ENCODE peak calls at places on chromosomes 6 and 20, in nine cellular contexts. K is spleen, E is ovary, V is gastrocnemius medialis, I is A549, N is body of pancreas, F is Peyer's patch, W is IMR-90, Q is transverse colon. U is an unnamed sample.

GRCh38 chr6:169975701-169976100 is 224.3 kb downstream of the ERMARD start:
- DNase-seq in W (no peak), Q (no peak), E (no peak), K (peak; percentile 21), N (no peak), F (no peak), V (no peak), I (no peak), U (no peak)

GRCh38 chr20:43971233-43971632 is 56.6 kb downstream of the TOX2 start:
- DNase-seq in W (no peak), K (no peak), F (peak; percentile 24), V (no peak), N (no peak), I (no peak), E (no peak), Q (no peak), U (no peak)

GRCh38 chr6:151807513-151808330 is at the start of gene ESR1:
- DNase-seq in F (no peak), E (peak; percentile 32), K (peak; percentile 76), N (peak; percentile 33), V (peak; percentile 63), I (no peak), Q (peak; percentile 13), W (no peak), U (no peak)

GRCh38 chr6:81561071-81561564 is 191.4 kb downstream of the TENT5A start:
- DNase-seq in Q (no peak), F (no peak), N (no peak), E (no peak), K (no peak), V (no peak), I (no peak), W (peak; percentile 23), U (no peak)

GRCh38 chr20:63947638-63948456 is 8.4 kb downstream of the UCKL1 start:
- DNase-seq in E (no peak), W (no peak), V (no peak), Q (no peak), I (no peak), K (peak; percentile 84), N (no peak), F (no peak), U (no peak)

GRCh38 chr6:45619994-45620471 is 242.3 kb upstream of the SUPT3H start:
- DNase-seq in Q (no peak), W (peak; percentile 63), K (no peak), V (no peak), F (no peak), N (no peak), I (no peak), E (no peak), U (no peak)

GRCh38 chr6:22248513-22249308 is 48.1 kb downstream of the PRL start:
- DNase-seq in K (no peak), N (no peak), Q (no peak), E (no peak), I (peak; percentile 55), W (peak; percentile 83), F (no peak), V (no peak), U (no peak)

GRCh38 chr6:151012321-151013294 is 147.1 kb downstream of the MTHFD1L start:
- DNase-seq in E (no peak), W (peak; percentile 86), N (peak; percentile 33), K (no peak), Q (no peak), I (no peak), F (no peak), V (no peak), U (no peak)

GRCh38 chr6:134634952-134635351 is 314.9 kb downstream of the ALDH8A1 start:
- DNase-seq in W (no peak), V (no peak), E (no peak), I (no peak), Q (no peak), K (no peak), N (no peak), F (no peak), U (no peak)

GRCh38 chr6:165325609-165326008 is 16.2 kb upstream of the C6orf118 start:
- DNase-seq in I (no peak), K (no peak), E (no peak), W (no peak), Q (no peak), N (no peak), V (no peak), F (no peak), U (no peak)

GRCh38 chr6:110419028-110419739 is 3.8 kb upstream of the DDO start:
- DNase-seq in W (no peak), F (no peak), V (no peak), E (no peak), N (no peak), K (no peak), I (no peak), Q (no peak), U (no peak)
- TF ChIP-seq POLR2A in W (no peak), F (no peak), V (no peak), E (no peak), N (no peak), K (no peak), I (no peak), Q (no peak), U (no peak)

DNA sequence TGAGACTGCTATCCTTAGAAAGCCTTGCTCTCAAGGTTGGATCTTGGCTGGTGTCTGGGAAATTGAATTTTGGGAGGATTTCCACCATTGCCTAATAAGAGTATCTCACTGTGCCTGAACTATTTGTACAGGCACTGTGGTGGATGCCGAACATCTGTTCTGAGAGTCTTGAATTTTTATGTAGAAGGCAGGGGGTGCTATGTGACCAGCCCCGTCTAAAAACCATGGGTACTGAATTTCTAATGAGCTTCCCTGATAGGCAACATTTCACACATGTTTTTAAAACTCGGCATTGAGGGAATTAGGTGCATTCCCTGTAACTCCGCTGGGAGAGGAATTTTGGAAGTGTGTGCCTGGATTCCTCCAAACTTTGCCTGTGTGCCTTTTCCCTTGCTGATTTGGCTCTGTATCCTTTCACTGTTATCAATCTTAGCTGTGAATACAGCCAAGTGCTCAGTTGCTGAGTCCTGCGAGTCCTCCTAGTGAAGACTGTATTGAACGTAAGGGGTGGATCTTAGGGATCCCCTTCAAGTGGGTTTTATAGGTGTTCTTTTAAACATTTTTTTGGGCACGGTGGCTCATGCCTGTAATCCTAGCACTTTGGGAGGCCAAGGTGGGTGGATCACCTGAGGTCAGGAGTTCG is 27.6 kb upstream of the SCAF8 start:
- DNase-seq in W (no peak), E (no peak), K (no peak), Q (no peak), F (no peak), V (no peak), I (no peak), N (no peak), U (no peak)
- TF ChIP-seq CTCF in W (no peak), E (no peak), K (no peak), Q (no peak), F (no peak), V (no peak), I (no peak), N (no peak), U (no peak)

GRCh38 chr6:131042664-131043063 is 20.4 kb downstream of the EPB41L2 start:
- DNase-seq in E (no peak), W (no peak), V (no peak), Q (no peak), F (no peak), I (no peak), N (no peak), K (no peak), U (no peak)

GRCh38 chr6:131043902-131044447 is 19.1 kb downstream of the EPB41L2 start:
- DNase-seq in Q (no peak), I (no peak), N (no peak), K (peak; percentile 54), E (no peak), W (no peak), F (no peak), V (no peak), U (no peak)

GRCh38 chr6:131039345-131039680 is 23.7 kb downstream of the EPB41L2 start:
- DNase-seq in V (no peak), E (no peak), I (no peak), W (no peak), K (no peak), F (no peak), N (no peak), Q (no peak), U (no peak)

GRCh38 chr6:131038612-131039344 is 24.3 kb downstream of the EPB41L2 start:
- DNase-seq in E (no peak), N (no peak), Q (no peak), K (no peak), V (no peak), I (no peak), F (no peak), W (peak; percentile 71), U (no peak)

DNA sequence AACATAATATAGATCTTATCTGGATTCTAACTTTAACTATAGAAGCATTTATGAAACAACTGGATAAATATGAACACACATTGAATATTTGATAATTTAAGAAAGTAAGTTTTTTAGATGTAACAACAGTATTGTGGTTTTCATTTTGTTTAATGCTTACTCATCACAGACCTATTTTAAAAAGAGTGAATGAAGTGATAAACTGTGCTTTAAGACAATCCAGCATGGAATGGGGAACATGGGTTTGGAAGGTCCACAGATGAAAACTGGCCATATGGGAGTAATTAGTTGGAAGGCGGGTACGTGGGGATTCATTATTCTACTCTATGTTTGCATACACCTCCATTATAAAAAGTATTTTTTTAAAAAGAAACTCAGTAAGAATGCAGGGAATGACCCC is 21.2 kb downstream of the EPB41L2 start:
- DNase-seq in K (no peak), V (no peak), N (no peak), E (no peak), Q (no peak), F (no peak), I (no peak), W (peak; percentile 37), U (no peak)
- H3K4me1 ChIP-seq in K (peaks cover 5% of the 10 kb centered on the region), V (no peaks in the 10 kb centered on the region), N (no peaks in the 10 kb centered on the region), E (peaks cover 3% of the 10 kb centered on the region), Q (no peaks in the 10 kb centered on the region), F (no peaks in the 10 kb centered on the region), I (peaks cover 13% of the 10 kb centered on the region), W (peaks cover 16% of the 10 kb centered on the region), U (no peaks in the 10 kb centered on the region)

DNA sequence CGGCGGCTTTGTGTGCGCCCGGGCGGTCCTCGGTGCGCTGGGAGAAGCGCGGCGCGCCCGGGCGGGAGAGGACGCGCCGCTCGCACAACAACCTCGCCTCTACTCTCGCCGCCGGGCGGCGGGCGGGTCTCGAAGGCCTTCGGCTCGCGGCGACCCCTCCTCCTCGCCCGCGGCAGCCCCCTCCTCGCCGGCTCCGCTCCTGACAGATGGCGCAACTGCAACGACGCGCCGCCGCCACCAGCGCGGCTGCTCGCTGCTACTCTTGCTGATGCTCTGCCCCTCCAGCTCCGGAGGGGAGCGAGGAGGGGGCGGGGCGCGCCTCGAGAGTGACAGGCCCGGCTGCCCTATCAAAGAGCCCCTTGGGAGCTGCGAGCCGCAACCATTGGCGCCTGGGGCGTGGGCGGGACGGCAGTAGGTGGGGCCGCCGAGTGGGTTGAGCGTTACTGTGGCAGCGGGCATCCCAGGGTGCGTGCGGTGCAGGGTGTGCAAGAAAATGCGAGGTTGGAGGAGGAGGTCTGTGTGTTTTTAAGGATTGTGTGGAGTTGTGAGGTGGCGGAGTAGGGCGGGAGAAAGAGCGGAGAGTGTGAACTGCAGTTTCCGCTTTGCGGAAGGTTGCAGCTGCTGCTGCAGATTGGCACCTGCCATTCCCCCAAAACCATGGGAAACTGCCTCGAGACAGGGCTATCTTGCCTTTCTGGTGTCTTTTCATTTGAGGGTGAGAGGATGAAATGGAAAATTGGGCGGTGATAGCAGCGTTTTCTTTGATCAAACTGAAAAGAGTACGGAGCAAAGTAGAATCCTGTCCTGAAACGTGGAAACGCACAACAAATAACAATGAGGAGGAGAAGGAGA is at the start of gene FYN:
- DNase-seq in N (peak; percentile 93), Q (peak; percentile 96), E (peak; percentile 97), V (peak; percentile 96), F (peak; percentile 98), K (peak; percentile 99), I (peak; percentile 91), W (peak; percentile 92), U (peak; percentile 97)
- TF ChIP-seq POLR2A in N (peak; percentile 50), Q (peak; percentile 68), E (peak; percentile 92), V (peak; percentile 88), F (peak; percentile 33), K (no peak), I (no peak), W (peak; percentile 81), U (peak; percentile 74)

U was measured in prostate gland.